ENCODE peak calls at places on chromosomes 3 and 15, in four cellular contexts. P is GM12878, K is SK-N-SH, J is K562. R is an unnamed sample.

GRCh38 chr3:127699098-127699945 is 26.6 kb downstream of the ABTB1 start:
- DNase-seq in K (no peak), J (no peak), P (no peak), R (no peak)

GRCh38 chr3:136146981-136147729 is 49.0 kb downstream of the MSL2 start:
- DNase-seq in J (no peak), P (no peak), K (no peak), R (no peak)

GRCh38 chr3:46566040-46566631 is at the start of gene LRRC2:
- DNase-seq in K (peak), P (no peak), J (no peak), R (peak)

GRCh38 chr3:154214320-154214719 is 93.1 kb downstream of the ARHGEF26 start:
- DNase-seq in P (no peak), J (no peak), K (no peak), R (no peak)

GRCh38 chr15:40685376-40685775 is 9.6 kb upstream of the RAD51 start:
- DNase-seq in J (no peak), K (no peak), P (no peak), R (no peak)

GRCh38 chr3:124217542-124217941 is 225.6 kb upstream of the ROPN1 start:
- DNase-seq in P (no peak), J (peak), K (no peak), R (peak)

GRCh38 chr3:109191431-109191830 is 54.9 kb downstream of the C3orf85 start:
- DNase-seq in J (no peak), K (no peak), P (no peak), R (no peak)

GRCh38 chr3:180630360-180630759 is 28.4 kb downstream of the TTC14 start:
- DNase-seq in K (no peak), P (no peak), J (no peak), R (no peak)

GRCh38 chr3:12138044-12138443 is 20.7 kb downstream of the TIMP4 start:
- DNase-seq in J (peak), P (no peak), K (no peak), R (peak)

GRCh38 chr3:40780341-40780800 is 255.6 kb downstream of the ZNF621 start:
- DNase-seq in K (no peak), J (no peak), P (no peak), R (no peak)

GRCh38 chr3:11136871-11137626 is 17.2 kb upstream of the HRH1 start:
- DNase-seq in P (no peak), J (peak), K (peak), R (no peak)

GRCh38 chr3:73745429-73746247 is 120.9 kb upstream of the PDZRN3 start:
- DNase-seq in K (no peak), P (no peak), J (no peak), R (no peak)

GRCh38 chr3:149660462-149660861 is 2.6 kb upstream of the WWTR1 start:
- DNase-seq in P (no peak), J (no peak), K (no peak), R (no peak)

GRCh38 chr3:149659173-149659468 is 1.3 kb upstream of the WWTR1 start:
- DNase-seq in K (no peak), J (no peak), P (no peak), R (no peak)

GRCh38 chr3:149657796-149658443 is at the start of gene WWTR1:
- DNase-seq in K (peak), P (peak), J (no peak), R (peak)

GRCh38 chr3:149657458-149657795 is 398 bp downstream of the WWTR1 start:
- DNase-seq in J (no peak), K (no peak), P (no peak), R (no peak)

DNA sequence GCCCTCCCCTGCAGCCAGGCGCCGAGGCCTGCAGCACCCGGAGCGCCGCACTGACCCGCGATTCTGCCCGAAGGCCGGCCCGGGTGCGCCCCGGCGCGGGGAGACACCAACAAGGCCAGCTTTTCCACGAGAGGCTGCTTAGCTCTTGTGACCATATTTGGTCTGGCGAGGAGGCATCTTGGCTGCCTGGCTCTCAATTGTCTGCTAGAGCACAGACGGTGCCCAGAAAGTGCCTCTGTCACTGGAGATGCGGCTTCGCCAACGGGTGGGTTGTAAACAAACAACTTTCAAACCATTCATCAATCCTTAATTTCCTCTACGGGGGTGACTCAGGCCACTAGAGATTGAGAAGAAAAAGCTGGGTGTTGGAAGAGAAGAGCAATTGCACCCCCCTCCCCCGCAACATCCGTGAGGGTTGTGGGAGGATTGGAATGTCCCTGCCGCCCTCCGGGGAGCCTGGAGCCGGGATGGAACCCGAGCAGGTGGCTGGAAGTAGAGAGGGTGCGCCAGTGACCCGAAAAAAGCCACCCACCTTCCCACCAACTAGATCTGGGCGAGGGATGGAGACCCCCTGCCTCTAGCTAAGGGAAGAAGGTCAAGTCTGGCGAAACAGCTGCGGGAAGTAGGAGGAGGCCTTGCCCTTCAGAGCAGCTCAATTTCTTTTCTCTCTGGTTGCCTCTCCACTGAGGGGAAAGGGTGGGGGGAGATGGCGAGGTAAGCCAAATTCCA is 783 bp upstream of the WWTR1 start:
- DNase-seq in P (no peak), J (no peak), K (peak), R (peak)
- TF ChIP-seq USF1 in P (no peak), J (no peak), K (no peak), R (no peak)

DNA sequence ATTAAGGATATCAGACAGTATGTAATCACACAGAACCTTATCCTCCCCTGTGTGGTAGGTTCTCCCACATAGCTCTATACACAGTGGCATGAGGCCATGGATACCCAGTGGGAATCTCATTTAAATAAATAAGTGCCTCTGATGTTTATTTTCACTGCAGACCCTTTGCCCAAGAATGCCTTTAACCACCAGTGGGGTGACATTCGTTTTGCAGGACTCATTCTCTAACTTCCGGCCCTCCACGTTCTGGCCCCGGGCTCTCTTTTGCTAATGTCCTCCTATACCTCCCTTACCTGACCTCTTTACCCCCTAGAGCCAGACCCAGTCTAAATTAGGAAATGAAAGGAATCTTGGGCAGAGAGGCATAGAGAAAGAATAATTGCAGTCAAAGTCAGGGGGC is 8.3 kb downstream of the CCDC80 start:
- DNase-seq in J (no peak), P (no peak), K (no peak), R (no peak)
- TF ChIP-seq USF1 in J (no peak), P (no peak), K (no peak), R (no peak)

GRCh38 chr3:152396867-152397266 is 128.1 kb downstream of the MBNL1 start:
- DNase-seq in K (no peak), J (no peak), P (no peak), R (no peak)

GRCh38 chr3:152400912-152401311 is 132.2 kb downstream of the MBNL1 start:
- DNase-seq in K (no peak), J (no peak), P (no peak), R (no peak)

GRCh38 chr3:152395764-152396163 is 127.0 kb downstream of the MBNL1 start:
- DNase-seq in J (no peak), P (no peak), K (no peak), R (peak)

GRCh38 chr3:152399374-152399773 is 130.6 kb downstream of the MBNL1 start:
- DNase-seq in J (no peak), P (no peak), K (no peak), R (no peak)

DNA sequence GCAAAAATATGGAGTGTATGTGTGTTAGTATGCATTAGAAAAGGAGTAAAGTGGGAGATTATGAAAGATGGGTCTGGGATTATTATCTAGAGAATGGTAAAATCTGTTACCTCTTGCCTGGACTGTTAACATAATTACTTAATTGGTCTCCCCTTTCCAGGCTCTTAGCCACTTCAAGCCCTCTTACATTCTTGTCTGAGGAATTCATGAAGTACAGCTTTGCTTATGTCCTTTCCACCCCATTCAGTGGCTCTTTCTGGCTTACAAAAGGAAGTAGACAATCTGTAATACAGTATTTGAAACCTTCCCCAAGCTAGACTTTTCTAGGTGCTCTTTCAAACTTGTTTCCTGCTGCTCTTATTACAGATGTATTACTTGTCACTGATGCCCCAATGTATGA is 129.8 kb downstream of the MBNL1 start:
- DNase-seq in K (no peak), J (no peak), P (no peak), R (no peak)
- TF ChIP-seq USF1 in K (no peak), J (no peak), P (no peak), R (no peak)

GRCh38 chr15:49988766-49989165 is 130.3 kb downstream of the ATP8B4 start:
- DNase-seq in K (no peak), P (no peak), J (no peak), R (no peak)
- TF ChIP-seq USF1 in K (no peak), P (no peak), J (no peak), R (no peak)

DNA sequence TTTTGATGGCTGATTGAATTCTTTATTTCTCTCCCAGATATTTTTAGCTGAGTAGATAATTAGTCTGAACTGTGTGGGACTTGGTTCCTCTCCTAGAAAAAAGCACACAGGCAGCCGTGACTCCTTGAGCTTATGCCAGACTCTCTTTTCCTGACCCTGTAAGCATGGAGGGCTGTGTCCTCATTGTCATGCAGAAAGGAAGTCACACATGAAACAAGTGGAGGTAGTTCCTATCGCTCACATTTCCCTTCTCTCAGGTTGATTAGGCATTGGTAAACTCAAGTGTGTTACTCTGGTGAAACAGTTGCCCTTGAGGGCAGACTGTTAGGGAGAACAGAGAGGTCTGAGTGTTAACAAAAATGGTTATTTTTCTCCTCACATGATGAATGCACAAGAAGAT is 6.3 kb upstream of the RTP4 start:
- DNase-seq in J (no peak), K (no peak), P (no peak), R (peak)
- TF ChIP-seq USF1 in J (no peak), K (no peak), P (no peak), R (no peak)

DNA sequence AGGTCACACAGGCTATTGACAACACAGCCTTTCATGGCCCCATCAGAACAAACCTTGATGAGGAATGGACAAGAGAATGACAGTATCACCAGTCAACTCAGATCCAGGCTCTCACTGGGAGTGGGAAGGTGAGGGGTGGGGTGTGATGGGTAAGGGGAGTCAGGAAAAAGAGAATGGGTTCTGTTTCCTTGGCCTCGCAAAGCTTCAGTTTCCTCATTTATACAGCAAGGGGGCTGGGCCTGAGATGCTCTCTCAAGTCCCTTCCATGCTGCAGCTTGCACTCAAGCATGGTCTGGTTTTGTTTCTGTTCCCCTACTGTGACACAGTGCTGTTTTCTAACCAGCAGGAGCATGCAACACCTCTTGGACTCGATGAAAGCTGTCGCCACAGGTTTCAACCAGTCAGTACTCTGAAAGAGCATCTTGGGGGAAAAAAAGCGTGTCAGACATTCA is 65.7 kb upstream of the IL12A start:
- DNase-seq in K (no peak), P (peak), J (no peak), R (no peak)
- TF ChIP-seq USF1 in K (no peak), P (no peak), J (no peak), R (no peak)

GRCh38 chr3:48240000-48240710 is 749 bp upstream of the ZNF589 start:
- DNase-seq in P (no peak), K (no peak), J (no peak), R (peak)
- TF ChIP-seq USF1 in P (no peak), K (no peak), J (peak), R (no peak)

GRCh38 chr3:167872032-167872431 is 136.5 kb downstream of the SERPINI1 start:
- DNase-seq in P (no peak), J (no peak), K (no peak), R (no peak)

GRCh38 chr3:167874667-167875372 is 139.3 kb downstream of the SERPINI1 start:
- DNase-seq in K (no peak), P (no peak), J (no peak), R (no peak)

GRCh38 chr3:167870743-167871142 is 135.2 kb downstream of the SERPINI1 start:
- DNase-seq in J (no peak), K (no peak), P (no peak), R (no peak)

GRCh38 chr3:167870201-167870600 is 134.7 kb downstream of the SERPINI1 start:
- DNase-seq in P (no peak), J (no peak), K (no peak), R (no peak)

GRCh38 chr3:167872941-167873340 is 137.4 kb downstream of the SERPINI1 start:
- DNase-seq in J (no peak), K (no peak), P (no peak), R (no peak)
- TF ChIP-seq USF1 in J (no peak), K (no peak), P (no peak), R (no peak)

GRCh38 chr3:130760922-130761321 is 14.3 kb upstream of the PIK3R4 start:
- DNase-seq in J (no peak), P (no peak), K (no peak), R (no peak)
- TF ChIP-seq USF1 in J (no peak), P (no peak), K (no peak), R (no peak)